ENCODE peak calls at places on chromosomes 12 and 14, in four cellular contexts. J, R, T and V are unnamed samples.

GRCh38 chr14:61621444-61621843 is 73.9 kb upstream of the HIF1A start:
- DNase-seq in J (no peak), R (no peak), T (no peak), V (no peak)

GRCh38 chr12:130483616-130484180 is 146.0 kb downstream of the PIWIL1 start:
- DNase-seq in J (no peak), R (no peak), T (no peak), V (no peak)

GRCh38 chr14:64704145-64704742 is at the start of gene PLEKHG3:
- DNase-seq in J (peak; percentile 92), R (peak; percentile 87), T (peak; percentile 79), V (peak; percentile 80)

GRCh38 chr12:65387396-65387795 is 108.9 kb downstream of the MSRB3 start:
- DNase-seq in J (no peak), R (no peak), T (no peak), V (no peak)

GRCh38 chr12:100127766-100128508 is 14.7 kb downstream of the BLTP3B start:
- DNase-seq in J (no peak), R (no peak), T (peak; percentile 93), V (no peak)

GRCh38 chr14:55416866-55417265 is 5.2 kb upstream of the ATG14 start:
- DNase-seq in J (peak; percentile 6), R (no peak), T (peak; percentile 54), V (peak; percentile 37)

GRCh38 chr14:88872976-88873375 is 48.5 kb downstream of the TTC8 start:
- DNase-seq in J (no peak), R (no peak), T (no peak), V (no peak)

GRCh38 chr14:106209745-106210144 is 683.4 kb downstream of the TMEM121 start:
- DNase-seq in J (no peak), R (no peak), T (no peak), V (no peak)

GRCh38 chr12:121334513-121335343 is 17.5 kb downstream of the ANAPC5 start:
- DNase-seq in J (no peak), R (no peak), T (peak; percentile 82), V (peak; percentile 43)

GRCh38 chr14:37363661-37364060 is 165.9 kb downstream of the MIPOL1 start:
- DNase-seq in J (no peak), R (no peak), T (no peak), V (no peak)

GRCh38 chr14:69316449-69317391 is 56.8 kb downstream of the GALNT16 start:
- DNase-seq in J (peak; percentile 8), R (no peak), T (no peak), V (peak; percentile 63)

GRCh38 chr14:103520657-103521437 is 1.8 kb downstream of the CKB start:
- DNase-seq in J (peak; percentile 92), R (peak; percentile 87), T (peak; percentile 90), V (peak; percentile 93)

GRCh38 chr12:111450676-111451075 is 45.0 kb downstream of the SH2B3 start:
- DNase-seq in J (no peak), R (peak; percentile 19), T (peak; percentile 8), V (peak; percentile 12)

GRCh38 chr14:106459971-106460730 is 933.8 kb downstream of the TMEM121 start:
- DNase-seq in J (no peak), R (no peak), T (peak; percentile 21), V (peak; percentile 82)

GRCh38 chr14:54364555-54365415 is 32.0 kb upstream of the CDKN3 start:
- DNase-seq in J (peak; percentile 10), R (no peak), T (no peak), V (no peak)

GRCh38 chr14:71749613-71750238 is 182.5 kb upstream of the RGS6 start:
- DNase-seq in J (no peak), R (no peak), T (no peak), V (no peak)

GRCh38 chr12:118611770-118612169 is 235.4 kb downstream of the SUDS3 start:
- DNase-seq in J (no peak), R (no peak), T (no peak), V (no peak)

GRCh38 chr12:104212516-104212915 is 3.1 kb upstream of the TXNRD1 start:
- DNase-seq in J (no peak), R (no peak), T (no peak), V (no peak)

GRCh38 chr12:27491226-27491625 is 32.8 kb upstream of the PPFIBP1 start:
- DNase-seq in J (no peak), R (no peak), T (no peak), V (no peak)

GRCh38 chr14:51014086-51014485 is 69.8 kb upstream of the PYGL start:
- DNase-seq in J (peak; percentile 73), R (no peak), T (no peak), V (peak; percentile 26)

GRCh38 chr14:90111895-90112534 is 50.2 kb downstream of the KCNK13 start:
- DNase-seq in J (no peak), R (no peak), T (no peak), V (no peak)

GRCh38 chr14:33754264-33754663 is 196.6 kb downstream of the EGLN3 start:
- DNase-seq in J (no peak), R (no peak), T (no peak), V (no peak)

DNA sequence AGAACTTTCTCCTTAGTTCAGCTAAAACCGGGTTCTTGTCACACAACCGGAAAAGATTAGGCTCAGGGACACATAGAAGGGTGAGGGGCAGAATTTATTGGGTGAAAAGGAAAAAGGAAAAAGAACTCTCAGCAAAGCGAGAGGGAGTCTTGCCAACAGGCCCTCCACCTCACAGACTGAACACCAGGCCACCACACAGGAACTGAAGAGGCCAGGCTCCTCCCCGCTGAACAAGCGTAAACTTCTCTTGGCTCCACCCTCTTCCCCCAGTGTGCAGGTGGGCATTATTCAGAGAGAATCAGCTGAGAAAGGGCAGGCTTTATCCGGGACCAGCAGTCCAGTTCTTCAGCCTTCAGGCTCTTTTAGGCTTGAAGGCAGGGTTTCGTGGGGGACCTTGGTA is 125.6 kb upstream of the FGD4 start:
- DNase-seq in J (peak; percentile 81), R (no peak), T (no peak), V (no peak)
- TF ChIP-seq POLR2A in J (no peak), R (no peak), T (no peak), V (no peak)

GRCh38 chr12:112595415-112595814 is 176.7 kb downstream of the PTPN11 start:
- DNase-seq in J (no peak), R (no peak), T (peak; percentile 20), V (no peak)
- TF ChIP-seq POLR2A in J (no peak), R (no peak), T (no peak), V (no peak)

GRCh38 chr14:59585891-59586554 is 9.4 kb upstream of the CCDC175 start:
- DNase-seq in J (no peak), R (no peak), T (peak; percentile 75), V (no peak)
- TF ChIP-seq POLR2A in J (no peak), R (no peak), T (no peak), V (no peak)

DNA sequence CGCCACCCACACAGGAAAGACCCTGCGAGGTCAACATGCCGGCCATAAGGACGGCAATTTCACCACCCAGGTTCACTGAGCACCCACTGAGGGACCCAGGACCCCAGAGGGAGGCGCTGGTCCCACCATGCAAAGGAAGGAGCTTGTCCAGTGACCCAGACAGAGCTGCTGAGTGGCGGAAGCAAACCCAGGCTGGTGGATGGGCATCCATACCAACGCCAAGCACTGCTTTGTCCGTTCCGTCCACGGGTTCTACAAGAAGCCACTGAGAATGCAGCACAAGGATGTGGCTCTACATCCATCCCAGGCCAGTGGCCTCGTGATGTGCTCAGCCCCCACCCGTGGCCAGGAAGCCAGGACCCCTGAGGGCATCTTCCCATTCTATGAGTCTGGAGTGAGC is 23.8 kb upstream of the GOLGA3 start:
- DNase-seq in J (no peak), R (no peak), T (no peak), V (no peak)
- TF ChIP-seq POLR2A in J (no peak), R (no peak), T (no peak), V (no peak)

GRCh38 chr12:47812797-47813490 is 6.8 kb downstream of the HDAC7 start:
- DNase-seq in J (peak; percentile 93), R (peak; percentile 85), T (peak; percentile 99), V (peak; percentile 88)
- TF ChIP-seq POLR2A in J (no peak), R (no peak), T (peak; percentile 73), V (no peak)

DNA sequence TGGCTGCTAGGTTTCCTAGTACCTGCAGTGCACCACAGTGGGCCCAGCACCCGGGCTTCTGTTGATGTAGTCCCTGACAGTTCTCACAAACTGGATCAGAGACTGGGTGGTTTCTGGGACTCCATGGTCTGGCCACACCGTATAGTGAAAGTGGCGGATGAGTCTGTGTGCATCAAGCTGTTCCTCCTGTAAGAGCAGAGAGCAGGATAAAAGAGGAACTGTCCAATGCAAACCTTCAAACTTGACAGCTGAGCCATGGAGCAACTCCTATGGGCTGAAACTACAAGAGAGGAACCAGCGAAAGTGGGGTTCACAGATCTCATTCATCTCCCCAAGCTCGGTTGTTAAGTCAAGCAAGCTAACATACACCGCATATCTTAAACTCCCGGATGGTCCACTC is 102.8 kb downstream of the PTPRB start:
- DNase-seq in J (no peak), R (no peak), T (peak; percentile 8), V (no peak)
- TF ChIP-seq POLR2A in J (no peak), R (no peak), T (no peak), V (no peak)